ENCODE peak calls at places on chromosomes 1 and 21, in five cellular contexts. Z is PC-3, O is sigmoid colon, V is adipocyte, F is MM.1S. M is an unnamed sample. For H3K4me1 and H3K36me3, the result is how much of the 10 kb centered on the place peaks cover.

GRCh38 chr1:160255761-160256300 is 6.5 kb downstream of the DCAF8 start:
- DNase-seq in Z (no peak), O (no peak), F (no peak), V (no peak), M (no peak)

GRCh38 chr1:242847390-242847993 is 323.0 kb upstream of the PLD5 start:
- DNase-seq in V (peak), F (peak), O (no peak), Z (peak), M (no peak)

GRCh38 chr1:175319912-175320230 is 127.3 kb upstream of the KIAA0040 start:
- DNase-seq in F (no peak), O (no peak), V (no peak), Z (no peak), M (no peak)

GRCh38 chr1:54811066-54811465 is 9.9 kb upstream of the TTC22 start:
- DNase-seq in V (no peak), O (no peak), Z (no peak), F (no peak), M (no peak)

GRCh38 chr1:186790101-186790500 is 38.6 kb upstream of the PLA2G4A start:
- DNase-seq in F (no peak), Z (no peak), O (no peak), V (peak), M (no peak)

GRCh38 chr1:245263701-245264100 is 108.9 kb downstream of the KIF26B start:
- DNase-seq in O (no peak), Z (no peak), V (peak), F (no peak), M (no peak)

GRCh38 chr1:11316701-11317100 is 43.7 kb downstream of the UBIAD1 start:
- DNase-seq in O (no peak), V (no peak), F (no peak), Z (no peak), M (peak)

GRCh38 chr21:31781737-31782136 is 49.8 kb upstream of the SCAF4 start:
- DNase-seq in V (peak), F (no peak), Z (peak), O (peak), M (no peak)

GRCh38 chr1:98201640-98202039 is 280.8 kb upstream of the DPYD start:
- DNase-seq in F (no peak), Z (no peak), O (no peak), V (peak), M (no peak)

GRCh38 chr21:32727478-32727727 is 410 bp downstream of the SYNJ1 start:
- DNase-seq in V (no peak), O (no peak), Z (no peak), F (no peak), M (no peak)

GRCh38 chr1:34407140-34407539 is 230.4 kb downstream of the C1orf94 start:
- DNase-seq in Z (peak), O (no peak), F (no peak), V (peak), M (peak)

GRCh38 chr1:113579256-113580018 is 179.8 kb downstream of the PHTF1 start:
- DNase-seq in Z (peak), V (peak), F (no peak), O (no peak), M (no peak)

GRCh38 chr21:45336870-45337269 is 49.2 kb upstream of the POFUT2 start:
- DNase-seq in V (no peak), Z (peak), O (peak), F (no peak), M (no peak)

GRCh38 chr1:54516249-54516920 is 31.6 kb upstream of the ACOT11 start:
- DNase-seq in O (no peak), V (no peak), F (no peak), Z (peak), M (no peak)

GRCh38 chr1:229803601-229804217 is 177.7 kb downstream of the URB2 start:
- DNase-seq in O (no peak), F (no peak), Z (peak), V (no peak), M (no peak)

GRCh38 chr1:92949937-92950817 is 11.1 kb downstream of the DIPK1A start:
- DNase-seq in O (no peak), Z (peak), V (peak), F (no peak), M (no peak)

DNA sequence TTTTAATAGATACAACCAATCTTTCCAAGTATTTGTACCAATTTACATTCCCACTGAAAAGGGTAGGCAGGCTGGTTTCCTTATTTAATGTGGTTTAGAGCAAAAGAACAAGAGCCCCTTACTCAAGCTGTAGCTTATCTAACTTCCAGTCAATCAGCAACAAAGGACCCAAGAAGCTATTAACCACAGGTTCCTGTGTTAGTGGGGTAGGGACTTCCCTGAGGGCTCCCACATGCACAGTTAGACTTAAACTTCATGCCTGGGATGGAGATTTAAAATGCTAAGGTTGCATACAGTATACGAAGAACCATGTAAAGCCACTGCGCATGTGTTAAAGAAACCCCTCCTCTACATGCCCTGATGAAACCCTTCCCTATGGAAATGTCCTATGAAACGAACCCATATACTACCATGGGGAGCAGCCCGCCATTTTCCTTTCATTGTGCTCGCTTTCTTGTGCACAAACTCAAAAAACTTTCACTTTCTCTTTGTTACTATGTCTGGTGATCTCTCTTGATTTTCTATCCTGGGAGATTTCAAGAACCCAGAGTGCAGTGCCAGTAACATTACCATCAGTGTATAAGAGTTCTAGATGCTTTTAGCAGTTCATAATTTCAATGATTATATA is 23.3 kb upstream of the ST6GALNAC5 start:
- DNase-seq in Z (no peak), O (no peak), F (no peak), V (no peak), M (no peak)
- H3K4me1 ChIP-seq in Z (under half), O (under half), F (under half), V (under half), M (under half)

GRCh38 chr1:21874778-21875547 is 62.1 kb downstream of the HSPG2 start:
- DNase-seq in F (no peak), Z (no peak), O (no peak), V (no peak), M (no peak)
- H3K36me3 ChIP-seq in F (under half), Z (under half), O (half or more), V (half or more), M (under half)

GRCh38 chr21:41365377-41366107 is 3.7 kb downstream of the MX2 start:
- DNase-seq in V (no peak), Z (no peak), F (no peak), O (no peak), M (no peak)

GRCh38 chr21:41364308-41364707 is 2.5 kb downstream of the MX2 start:
- DNase-seq in Z (peak), F (no peak), O (no peak), V (no peak), M (no peak)

GRCh38 chr21:41368361-41369104 is 6.7 kb downstream of the MX2 start:
- DNase-seq in Z (no peak), V (no peak), O (peak), F (no peak), M (no peak)

GRCh38 chr21:41367598-41368360 is 6.0 kb downstream of the MX2 start:
- DNase-seq in Z (no peak), F (no peak), O (peak), V (no peak), M (peak)

DNA sequence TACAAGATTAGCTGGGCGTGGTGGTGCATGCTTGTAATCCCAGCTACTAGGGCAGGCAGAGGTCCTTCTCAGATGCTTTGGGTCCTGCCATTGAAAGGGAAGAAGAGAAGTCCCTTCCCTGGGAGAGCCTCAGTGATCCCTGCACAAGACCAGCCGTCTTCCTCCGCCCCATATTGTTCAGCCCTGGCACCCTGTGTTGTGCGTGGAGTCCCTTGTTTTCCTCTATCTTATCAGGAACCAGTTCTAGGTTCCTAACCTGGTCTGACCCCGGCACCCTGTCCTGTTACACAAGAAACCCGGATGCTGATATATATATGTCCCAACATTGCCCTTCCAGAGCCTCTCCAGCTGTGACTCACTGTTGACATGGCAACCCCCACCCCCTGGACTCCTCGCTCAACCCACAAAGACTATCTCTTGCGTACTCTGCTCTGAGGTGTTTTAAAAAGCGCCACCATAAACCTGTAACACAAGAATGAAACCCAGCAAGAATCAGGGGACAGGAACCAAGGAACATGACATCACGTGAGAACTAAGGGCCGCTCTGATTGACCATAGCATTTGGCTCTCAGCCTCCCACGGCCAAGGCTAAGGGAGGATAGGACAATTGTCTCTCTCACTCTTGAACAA is 4.8 kb downstream of the MX2 start:
- DNase-seq in F (no peak), V (peak), Z (peak), O (peak), M (no peak)
- H3K4me1 ChIP-seq in F (under half), V (half or more), Z (under half), O (under half), M (under half)

GRCh38 chr1:225509770-225510169 is 81.9 kb upstream of the LBR start:
- DNase-seq in Z (peak), O (no peak), F (no peak), V (no peak), M (no peak)
- H3K36me3 ChIP-seq in Z (under half), O (under half), F (under half), V (under half), M (under half)

GRCh38 chr1:25467193-25467592 is 36.5 kb downstream of the MACO1 start:
- DNase-seq in F (peak), O (no peak), Z (no peak), V (no peak), M (no peak)
- H3K4me1 ChIP-seq in F (under half), O (under half), Z (under half), V (under half), M (under half)

GRCh38 chr1:3183439-3183838 is 114.4 kb downstream of the PRDM16 start:
- DNase-seq in V (no peak), O (no peak), Z (no peak), F (no peak), M (no peak)
- H3K36me3 ChIP-seq in V (under half), O (under half), Z (under half), F (under half), M (under half)

M was measured in breast epithelium.